ENCODE peak calls at places on chromosomes 5 and 9, in four cellular contexts. H, R, P and C are unnamed samples.

GRCh38 chr5:168449166-168449565 is 37.1 kb upstream of the RARS1 start:
- DNase-seq in H (no peak), R (no peak), P (peak), C (no peak)

GRCh38 chr9:97749928-97750327 is 52.8 kb upstream of the XPA start:
- DNase-seq in H (no peak), R (no peak), P (no peak), C (no peak)

GRCh38 chr5:147954971-147955370 is 48.6 kb upstream of the C5orf46 start:
- DNase-seq in H (no peak), R (no peak), P (no peak), C (no peak)

GRCh38 chr9:129834489-129835127 is 467 bp downstream of the C9orf78 start:
- DNase-seq in H (no peak), R (no peak), P (no peak), C (no peak)

GRCh38 chr9:120933310-120934044 is 6.9 kb upstream of the TRAF1 start:
- DNase-seq in H (no peak), R (no peak), P (no peak), C (no peak)

GRCh38 chr9:82970359-82970758 is 92.6 kb downstream of the RASEF start:
- DNase-seq in H (no peak), R (no peak), P (no peak), C (no peak)

GRCh38 chr5:171660438-171660837 is 125.2 kb upstream of the SMIM23 start:
- DNase-seq in H (no peak), R (no peak), P (no peak), C (no peak)

GRCh38 chr5:150541895-150542294 is 34.0 kb downstream of the NDST1 start:
- DNase-seq in H (no peak), R (no peak), P (no peak), C (no peak)

GRCh38 chr5:157596449-157596848 is 20.9 kb upstream of the ADAM19 start:
- DNase-seq in H (no peak), R (no peak), P (no peak), C (no peak)

GRCh38 chr9:22922222-22922621 is 475.6 kb downstream of the DMRTA1 start:
- DNase-seq in H (no peak), R (no peak), P (no peak), C (no peak)

GRCh38 chr5:139037732-139038131 is 160.4 kb downstream of the SIL1 start:
- DNase-seq in H (no peak), R (no peak), P (no peak), C (peak)

GRCh38 chr5:168307022-168307421 is 15.6 kb downstream of the WWC1 start:
- DNase-seq in H (no peak), R (no peak), P (no peak), C (no peak)

GRCh38 chr5:3376611-3377010 is 219.0 kb upstream of the IRX1 start:
- DNase-seq in H (no peak), R (peak), P (no peak), C (no peak)

GRCh38 chr9:107154291-107154690 is 128.8 kb upstream of the RAD23B start:
- DNase-seq in H (no peak), R (no peak), P (no peak), C (no peak)

GRCh38 chr5:72721844-72722243 is 94.6 kb upstream of the TNPO1 start:
- DNase-seq in H (no peak), R (no peak), P (no peak), C (no peak)

GRCh38 chr9:95077766-95078382 is 239.6 kb downstream of the FANCC start:
- DNase-seq in H (no peak), R (no peak), P (peak), C (no peak)

GRCh38 chr9:16516887-16517286 is 353.6 kb downstream of the BNC2 start:
- DNase-seq in H (no peak), R (no peak), P (peak), C (peak)

GRCh38 chr5:132767150-132767549 is 9.9 kb downstream of the SEPTIN8 start:
- DNase-seq in H (no peak), R (no peak), P (no peak), C (no peak)

GRCh38 chr9:15572200-15572599 is 19.4 kb downstream of the CCDC171 start:
- DNase-seq in H (no peak), R (no peak), P (no peak), C (peak)

GRCh38 chr9:92722386-92723298 is 42.0 kb downstream of the BICD2 start:
- DNase-seq in H (no peak), R (peak), P (no peak), C (no peak)

GRCh38 chr5:136729901-136730355 is 364.6 kb upstream of the TRPC7 start:
- DNase-seq in H (no peak), R (no peak), P (no peak), C (peak)

GRCh38 chr5:139839918-139840317 is 44.3 kb downstream of the PSD2 start:
- DNase-seq in H (no peak), R (no peak), P (no peak), C (no peak)

GRCh38 chr9:16526380-16526779 is 344.1 kb downstream of the BNC2 start:
- DNase-seq in H (no peak), R (no peak), P (no peak), C (peak)

GRCh38 chr9:127749090-127749787 is 14.1 kb upstream of the TOR2A start:
- DNase-seq in H (no peak), R (no peak), P (no peak), C (no peak)

GRCh38 chr5:168171901-168172717 is 119.3 kb upstream of the WWC1 start:
- DNase-seq in H (no peak), R (no peak), P (no peak), C (no peak)

GRCh38 chr5:135328128-135328687 is 70.8 kb downstream of the MACROH2A1 start:
- DNase-seq in H (no peak), R (no peak), P (no peak), C (no peak)

GRCh38 chr5:33367396-33367795 is 73.4 kb upstream of the TARS1 start:
- DNase-seq in H (no peak), R (no peak), P (no peak), C (no peak)

GRCh38 chr9:110782701-110783100 is 114.1 kb downstream of the MUSK start:
- DNase-seq in H (no peak), R (no peak), P (no peak), C (peak)

GRCh38 chr5:111755942-111756353 is 1.0 kb downstream of the NREP start:
- DNase-seq in H (no peak), R (no peak), P (peak), C (peak)

GRCh38 chr9:69554945-69555344 is 117.2 kb downstream of the APBA1 start:
- DNase-seq in H (no peak), R (no peak), P (no peak), C (peak)

GRCh38 chr9:27856748-27857147 is 283.5 kb upstream of the C9orf72 start:
- DNase-seq in H (no peak), R (no peak), P (no peak), C (no peak)

GRCh38 chr5:169534311-169534880 is 49.2 kb upstream of the SPDL1 start:
- DNase-seq in H (no peak), R (no peak), P (no peak), C (no peak)

DNA sequence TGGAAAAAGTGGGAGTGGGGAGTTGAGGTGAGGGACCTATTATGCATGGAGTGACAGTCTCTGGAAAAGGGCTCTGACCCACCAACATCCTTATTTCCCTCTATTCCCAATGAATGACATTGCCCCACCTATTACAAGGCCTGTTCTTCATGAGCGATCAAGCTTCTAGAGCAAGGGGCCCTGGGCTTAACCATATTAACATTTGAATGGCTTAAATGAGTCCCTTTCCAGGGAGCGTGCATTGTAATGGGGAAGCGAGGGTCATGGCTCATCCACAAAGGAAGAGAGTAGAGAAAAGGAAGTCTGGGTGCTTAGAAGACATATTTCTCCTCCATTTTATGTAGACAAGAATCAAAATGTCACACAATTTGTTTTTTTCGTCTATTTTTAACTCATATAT is 255.5 kb downstream of the CAAP1 start:
- DNase-seq in H (peak), R (no peak), P (peak), C (no peak)
- H4K5ac ChIP-seq in H (no peak), R (no peak), P (no peak), C (no peak)

GRCh38 chr5:95858661-95859326 is 36.3 kb upstream of the GLRX start:
- DNase-seq in H (peak), R (peak), P (peak), C (peak)

GRCh38 chr5:95859327-95860060 is 37.0 kb upstream of the GLRX start:
- DNase-seq in H (no peak), R (no peak), P (peak), C (no peak)

GRCh38 chr5:95858023-95858461 is 35.5 kb upstream of the GLRX start:
- DNase-seq in H (no peak), R (no peak), P (no peak), C (peak)

GRCh38 chr5:95856501-95856981 is 34.0 kb upstream of the GLRX start:
- DNase-seq in H (no peak), R (no peak), P (no peak), C (no peak)

GRCh38 chr5:95857185-95857945 is 34.8 kb upstream of the GLRX start:
- DNase-seq in H (no peak), R (no peak), P (no peak), C (peak)
- H4K5ac ChIP-seq in H (no peak), R (no peak), P (no peak), C (peak)

GRCh38 chr5:103923616-103924168 is 361.1 kb upstream of the NUDT12 start:
- DNase-seq in H (no peak), R (no peak), P (no peak), C (no peak)

GRCh38 chr5:103919526-103919925 is 356.9 kb upstream of the NUDT12 start:
- DNase-seq in H (no peak), R (no peak), P (no peak), C (no peak)

GRCh38 chr5:103915081-103915480 is 352.5 kb upstream of the NUDT12 start:
- DNase-seq in H (no peak), R (no peak), P (no peak), C (no peak)

DNA sequence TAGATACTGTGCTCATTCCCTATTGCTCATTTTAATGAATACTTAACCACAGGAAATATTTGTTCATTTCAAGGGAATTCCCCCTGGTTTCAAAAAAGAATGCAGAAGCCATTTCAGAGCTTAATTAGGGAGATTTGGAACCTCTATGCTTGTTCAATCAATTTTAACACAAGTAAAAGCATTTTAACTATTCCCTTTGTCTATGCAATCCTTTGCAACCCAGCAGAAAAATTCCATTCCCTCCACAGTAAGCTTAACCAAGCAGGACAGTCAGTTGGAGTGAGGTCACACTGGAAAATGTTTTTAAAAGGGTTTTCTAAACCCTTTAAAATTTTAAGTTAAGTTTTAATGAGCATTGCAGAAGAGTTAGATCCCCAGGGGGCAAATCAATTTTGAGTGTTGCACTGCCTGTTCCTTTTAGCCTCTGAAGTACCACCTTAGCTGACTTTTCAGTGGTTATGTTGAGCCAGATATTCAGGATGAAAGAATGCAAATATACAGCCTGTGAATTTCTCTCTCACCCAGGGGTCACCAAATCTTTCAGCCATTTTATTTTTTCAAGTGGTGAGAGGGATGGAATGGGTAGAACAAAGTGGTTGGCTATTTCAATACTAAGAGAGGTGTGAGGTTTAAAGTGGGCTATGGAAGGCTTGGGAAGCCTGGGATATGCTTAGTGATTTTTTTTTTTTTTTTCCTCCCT is 356.2 kb upstream of the NUDT12 start:
- DNase-seq in H (no peak), R (no peak), P (peak), C (peak)
- H4K5ac ChIP-seq in H (no peak), R (no peak), P (no peak), C (no peak)

DNA sequence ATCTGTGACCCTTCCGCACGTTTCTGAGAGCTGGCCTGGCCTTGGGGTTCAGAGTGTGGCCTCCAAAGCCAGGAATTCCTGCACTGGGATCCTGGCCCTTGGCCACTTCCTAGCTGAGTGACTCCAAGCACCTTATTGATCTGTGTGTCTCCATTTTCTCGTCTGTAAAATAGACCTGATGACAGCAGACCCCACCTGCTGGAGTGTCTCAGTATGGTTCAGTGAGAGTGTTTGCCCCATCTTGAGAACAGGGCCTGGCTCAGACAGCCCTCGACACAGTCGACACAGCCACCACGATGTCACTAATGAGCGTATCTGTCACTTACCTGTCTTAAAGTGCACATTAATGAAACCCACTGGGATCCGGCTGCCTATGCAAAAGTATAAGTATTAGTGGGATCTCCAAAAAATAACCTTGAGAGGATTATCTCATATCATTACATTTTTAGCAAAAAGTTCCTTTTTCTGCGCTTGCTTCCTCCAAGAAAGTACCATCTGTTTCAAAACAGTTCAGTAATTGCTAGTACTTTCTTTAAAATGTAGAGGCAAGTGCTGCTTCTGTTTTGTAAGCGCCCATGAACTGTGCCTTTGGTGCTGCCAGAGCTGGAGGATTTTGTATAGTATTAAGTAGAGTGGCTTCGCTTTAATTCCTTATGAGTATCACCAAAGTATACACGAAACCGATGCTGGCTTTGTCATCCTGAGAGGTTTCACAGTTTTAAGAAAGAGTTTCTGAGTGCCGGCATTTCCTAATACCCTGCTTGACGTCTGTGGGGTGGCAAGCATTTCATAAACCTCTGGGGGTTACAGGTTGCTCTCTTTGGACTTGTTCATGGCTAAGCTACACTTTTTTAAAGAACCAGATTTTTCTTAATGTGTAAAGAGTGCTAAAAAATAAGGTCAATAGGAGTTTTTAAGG is 31.7 kb downstream of the UBE2QL1 start:
- DNase-seq in H (no peak), R (no peak), P (peak), C (no peak)
- H4K5ac ChIP-seq in H (no peak), R (no peak), P (no peak), C (no peak)

GRCh38 chr5:123094227-123094918 is 5.3 kb downstream of the PRDM6 start:
- DNase-seq in H (peak), R (no peak), P (peak), C (peak)
- H4K5ac ChIP-seq in H (no peak), R (no peak), P (no peak), C (no peak)

DNA sequence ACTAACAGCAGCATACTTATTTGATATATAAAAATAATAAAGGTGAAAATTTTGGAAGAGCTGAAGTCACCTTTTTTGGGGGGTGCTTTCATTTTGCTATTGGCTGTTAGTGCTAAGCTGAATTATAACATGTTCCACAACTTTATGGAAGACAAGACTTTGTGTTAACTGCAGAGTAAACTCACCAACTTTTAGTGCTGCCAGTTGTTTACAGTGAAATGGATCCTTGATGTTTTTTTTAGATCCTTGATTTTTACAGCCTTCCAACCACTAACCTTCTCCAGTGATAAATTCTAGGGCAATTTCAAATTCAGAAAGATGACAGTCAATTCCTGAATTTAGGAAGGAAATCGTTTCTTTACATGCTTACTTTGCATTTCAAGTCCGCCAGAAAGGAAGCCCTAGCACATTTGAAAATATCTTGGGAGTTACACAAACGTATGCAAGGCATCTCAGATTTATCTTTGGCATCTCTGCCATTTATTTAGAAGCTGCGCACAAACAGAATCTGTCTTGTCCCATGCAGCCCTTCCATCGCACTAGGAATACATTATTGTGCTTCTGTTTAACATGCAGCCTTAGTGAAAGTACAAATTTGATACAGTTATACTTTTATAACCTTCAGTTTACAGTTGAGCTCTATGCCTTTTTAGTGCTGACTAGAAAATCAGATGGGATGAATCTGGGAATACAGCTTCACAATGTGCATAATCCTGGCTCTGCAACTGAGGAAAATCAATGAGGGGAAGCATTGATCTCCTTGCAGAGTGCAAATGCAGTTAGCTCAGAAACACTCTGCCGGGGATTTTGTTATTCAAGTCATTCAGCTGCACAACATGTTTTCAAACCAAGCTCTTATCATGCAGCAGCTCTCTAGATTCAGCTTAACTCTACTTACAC is 142.4 kb upstream of the ZNF608 start:
- DNase-seq in H (no peak), R (no peak), P (no peak), C (no peak)
- H4K5ac ChIP-seq in H (no peak), R (no peak), P (no peak), C (no peak)

GRCh38 chr5:173626501-173626812 is 10.0 kb upstream of the BOD1 start:
- DNase-seq in H (no peak), R (no peak), P (no peak), C (no peak)
- H4K5ac ChIP-seq in H (no peak), R (no peak), P (no peak), C (no peak)

GRCh38 chr5:31442253-31442820 is 89.6 kb downstream of the DROSHA start:
- DNase-seq in H (no peak), R (no peak), P (no peak), C (peak)
- H4K5ac ChIP-seq in H (no peak), R (no peak), P (no peak), C (peak)